ENCODE peak calls at places on chromosomes 6 and 20, in ten cellular contexts. Q, G, B, S, W, X, D, H, F and Y are unnamed samples.

GRCh38 chr6:28383235-28384142 is 16.1 kb downstream of the ZSCAN12 start:
- DNase-seq in B (no peak), D (peak), H (no peak), X (peak), F (peak), Q (no peak), W (peak), G (no peak), S (peak), Y (peak)

GRCh38 chr6:156652231-156652750 is 124.9 kb upstream of the ARID1B start:
- DNase-seq in S (no peak), F (no peak), Q (no peak), W (no peak), G (no peak), D (no peak), H (no peak), B (no peak), X (no peak), Y (no peak)

GRCh38 chr6:27651371-27651732 is 178.4 kb upstream of the ZNF184 start:
- DNase-seq in D (no peak), H (no peak), B (no peak), F (peak), G (no peak), S (no peak), W (no peak), X (no peak), Q (peak), Y (no peak)

GRCh38 chr20:16123623-16124022 is 449.6 kb downstream of the KIF16B start:
- DNase-seq in H (no peak), X (no peak), Q (no peak), B (no peak), F (no peak), W (no peak), S (no peak), D (no peak), G (no peak), Y (no peak)

GRCh38 chr6:152223622-152224021 is 413.5 kb downstream of the SYNE1 start:
- DNase-seq in X (no peak), G (no peak), F (no peak), D (no peak), H (no peak), S (no peak), Q (no peak), W (no peak), B (no peak), Y (no peak)

GRCh38 chr6:43242908-43243648 is at the start of gene TTBK1:
- DNase-seq in S (peak), D (peak), W (no peak), H (peak), X (peak), G (peak), F (peak), B (no peak), Q (no peak), Y (no peak)

GRCh38 chr20:47781631-47782030 is 3.6 kb downstream of the SULF2 start:
- DNase-seq in S (no peak), D (no peak), B (no peak), H (no peak), W (no peak), X (no peak), G (no peak), F (peak), Q (peak), Y (no peak)

GRCh38 chr6:166335378-166336366 is 6.7 kb downstream of the SFT2D1 start:
- DNase-seq in W (no peak), S (no peak), H (no peak), X (no peak), B (no peak), Q (no peak), F (no peak), G (no peak), D (no peak), Y (no peak)

GRCh38 chr6:133358598-133358997 is 117.4 kb downstream of the EYA4 start:
- DNase-seq in D (no peak), S (no peak), G (no peak), B (no peak), H (no peak), W (no peak), F (no peak), X (no peak), Q (no peak), Y (no peak)

GRCh38 chr6:51214442-51214841 is 395.8 kb downstream of the TFAP2B start:
- DNase-seq in H (no peak), F (no peak), G (no peak), S (no peak), W (no peak), B (no peak), D (no peak), X (no peak), Q (no peak), Y (no peak)

GRCh38 chr6:25431642-25432307 is 152.6 kb downstream of the CARMIL1 start:
- DNase-seq in D (no peak), X (no peak), G (no peak), S (no peak), B (no peak), H (no peak), W (no peak), F (no peak), Q (peak), Y (no peak)

GRCh38 chr6:9789201-9789600 is 625.7 kb downstream of the TFAP2A start:
- DNase-seq in D (no peak), H (no peak), S (no peak), W (no peak), Q (no peak), F (no peak), X (no peak), B (no peak), G (no peak), Y (no peak)

GRCh38 chr6:152093711-152094110 is 286.2 kb downstream of the ESR1 start:
- DNase-seq in B (no peak), F (no peak), W (no peak), H (no peak), S (no peak), Q (no peak), D (no peak), X (no peak), G (no peak), Y (no peak)

GRCh38 chr6:16413399-16413798 is 175.0 kb downstream of the GMPR start:
- DNase-seq in H (peak), D (no peak), G (peak), Q (no peak), B (no peak), W (peak), S (no peak), X (no peak), F (no peak), Y (no peak)

GRCh38 chr6:131054392-131055250 is 8.4 kb downstream of the EPB41L2 start:
- DNase-seq in G (no peak), W (no peak), F (no peak), D (no peak), B (no peak), H (no peak), X (no peak), Q (no peak), S (no peak), Y (no peak)

GRCh38 chr6:42727084-42727601 is 4.7 kb upstream of the PRPH2 start:
- DNase-seq in X (peak), F (no peak), G (no peak), H (peak), D (no peak), S (peak), Q (no peak), W (peak), B (no peak), Y (peak)

GRCh38 chr20:47735412-47736400 is 49.6 kb downstream of the SULF2 start:
- DNase-seq in D (no peak), B (no peak), F (no peak), Q (no peak), S (no peak), G (no peak), H (no peak), W (no peak), X (no peak), Y (no peak)

GRCh38 chr6:188821-189655 is 103.2 kb upstream of the DUSP22 start:
- DNase-seq in W (peak), B (no peak), Q (peak), X (peak), G (peak), F (peak), S (peak), H (peak), D (no peak), Y (peak)